ENCODE peak calls at places on chromosomes 7 and 10, in ten cellular contexts. I is hepatocyte; H is mucosa of descending colon; Z is CD8-positive, alpha-beta memory T cell; P is mesenchymal stem cell; W is PC-3; A is BE2C; M is lower lobe of right lung; G is heart left ventricle; V is SK-N-SH. L is an unnamed sample. For H3K4me1, the result is how much of the 10 kb centered on the place peaks cover.

GRCh38 chr7:44236333-44236728 is 35.6 kb downstream of the YKT6 start:
- DNase-seq in A (no peak), P (no peak), M (no peak), H (no peak), W (no peak), I (no peak), V (peak), G (no peak), Z (no peak), L (no peak)

GRCh38 chr10:133442191-133442966 is 11.4 kb upstream of the SCART1 start:
- DNase-seq in H (no peak), G (no peak), I (peak), Z (no peak), V (peak), A (no peak), M (no peak), P (no peak), W (no peak), L (no peak)

GRCh38 chr10:14048930-14049613 is 281.7 kb downstream of the FRMD4A start:
- DNase-seq in W (no peak), G (no peak), V (no peak), Z (no peak), P (no peak), I (peak), H (no peak), M (no peak), A (no peak), L (no peak)

GRCh38 chr7:20598479-20599419 is 16.7 kb upstream of the ABCB5 start:
- DNase-seq in M (no peak), Z (peak), W (peak), H (no peak), V (peak), P (peak), G (no peak), I (peak), A (no peak), L (peak)

GRCh38 chr10:89355373-89355772 is 22.5 kb upstream of the IFIT1B start:
- DNase-seq in P (peak), M (no peak), V (no peak), A (no peak), H (no peak), Z (no peak), G (no peak), I (no peak), W (peak), L (no peak)

GRCh38 chr10:10903620-10904019 is 114.1 kb upstream of the CELF2 start:
- DNase-seq in Z (no peak), W (no peak), P (no peak), H (no peak), G (no peak), A (no peak), I (no peak), M (no peak), V (no peak), L (no peak)

GRCh38 chr7:145812218-145812617 is 304.4 kb upstream of the CNTNAP2 start:
- DNase-seq in I (no peak), V (no peak), H (no peak), M (no peak), G (no peak), W (no peak), P (no peak), A (no peak), Z (no peak), L (no peak)

GRCh38 chr7:134443396-134444070 is 15.4 kb downstream of the AKR1B1 start:
- DNase-seq in G (no peak), H (no peak), Z (no peak), P (no peak), A (no peak), W (no peak), I (no peak), V (no peak), M (no peak), L (no peak)

GRCh38 chr7:29770371-29770770 is 35.9 kb upstream of the WIPF3 start:
- DNase-seq in Z (no peak), P (no peak), M (no peak), H (no peak), G (no peak), A (no peak), W (no peak), V (no peak), I (no peak), L (no peak)
- H3K4me1 ChIP-seq in Z (under half), P (under half), M (under half), H (under half), G (under half), A (under half), W (under half), V (under half), I (under half), L (under half)

GRCh38 chr7:1979591-1980560 is 252.9 kb downstream of the MAD1L1 start:
- DNase-seq in P (no peak), A (peak), V (no peak), W (no peak), M (peak), Z (no peak), H (peak), G (no peak), I (no peak), L (no peak)

GRCh38 chr7:1978656-1979590 is 253.8 kb downstream of the MAD1L1 start:
- DNase-seq in Z (no peak), A (peak), W (no peak), I (no peak), G (no peak), M (peak), H (no peak), P (no peak), V (no peak), L (no peak)

GRCh38 chr7:1981878-1982230 is 250.9 kb downstream of the MAD1L1 start:
- DNase-seq in V (no peak), H (no peak), I (no peak), W (no peak), Z (no peak), G (no peak), M (no peak), A (peak), P (no peak), L (no peak)

GRCh38 chr7:1977876-1978441 is 254.8 kb downstream of the MAD1L1 start:
- DNase-seq in A (peak), Z (no peak), G (no peak), P (no peak), H (no peak), W (no peak), I (no peak), V (no peak), M (peak), L (no peak)

GRCh38 chr7:1981201-1981877 is 251.4 kb downstream of the MAD1L1 start:
- DNase-seq in I (no peak), G (no peak), W (no peak), P (no peak), Z (no peak), M (peak), V (no peak), A (peak), H (no peak), L (no peak)
- H3K4me3 ChIP-seq in I (no peak), G (no peak), W (no peak), P (no peak), Z (no peak), M (no peak), V (no peak), A (no peak), H (no peak), L (no peak)

GRCh38 chr10:122476034-122476695 is 14.8 kb downstream of the HTRA1 start:
- DNase-seq in V (no peak), A (no peak), M (no peak), W (no peak), P (no peak), Z (no peak), G (no peak), I (no peak), H (no peak), L (no peak)
- H3K4me1 ChIP-seq in V (under half), A (under half), M (under half), W (under half), P (under half), Z (under half), G (under half), I (under half), H (under half), L (under half)

GRCh38 chr7:98211221-98211675 is at the start of gene BHLHA15:
- DNase-seq in M (peak), G (no peak), W (peak), Z (no peak), P (no peak), I (peak), H (peak), A (peak), V (peak), L (peak)

GRCh38 chr7:98212532-98213041 is 1.3 kb downstream of the BHLHA15 start:
- DNase-seq in H (no peak), M (peak), I (no peak), A (no peak), G (no peak), P (no peak), V (peak), Z (no peak), W (no peak), L (no peak)

GRCh38 chr7:98209166-98209920 is 1.9 kb upstream of the BHLHA15 start:
- DNase-seq in V (no peak), W (no peak), G (no peak), P (no peak), M (no peak), H (no peak), I (no peak), A (no peak), Z (no peak), L (no peak)

GRCh38 chr7:98211676-98212531 is 665 bp downstream of the BHLHA15 start:
- DNase-seq in P (no peak), V (peak), A (no peak), H (no peak), Z (no peak), W (no peak), M (peak), G (no peak), I (no peak), L (no peak)

DNA sequence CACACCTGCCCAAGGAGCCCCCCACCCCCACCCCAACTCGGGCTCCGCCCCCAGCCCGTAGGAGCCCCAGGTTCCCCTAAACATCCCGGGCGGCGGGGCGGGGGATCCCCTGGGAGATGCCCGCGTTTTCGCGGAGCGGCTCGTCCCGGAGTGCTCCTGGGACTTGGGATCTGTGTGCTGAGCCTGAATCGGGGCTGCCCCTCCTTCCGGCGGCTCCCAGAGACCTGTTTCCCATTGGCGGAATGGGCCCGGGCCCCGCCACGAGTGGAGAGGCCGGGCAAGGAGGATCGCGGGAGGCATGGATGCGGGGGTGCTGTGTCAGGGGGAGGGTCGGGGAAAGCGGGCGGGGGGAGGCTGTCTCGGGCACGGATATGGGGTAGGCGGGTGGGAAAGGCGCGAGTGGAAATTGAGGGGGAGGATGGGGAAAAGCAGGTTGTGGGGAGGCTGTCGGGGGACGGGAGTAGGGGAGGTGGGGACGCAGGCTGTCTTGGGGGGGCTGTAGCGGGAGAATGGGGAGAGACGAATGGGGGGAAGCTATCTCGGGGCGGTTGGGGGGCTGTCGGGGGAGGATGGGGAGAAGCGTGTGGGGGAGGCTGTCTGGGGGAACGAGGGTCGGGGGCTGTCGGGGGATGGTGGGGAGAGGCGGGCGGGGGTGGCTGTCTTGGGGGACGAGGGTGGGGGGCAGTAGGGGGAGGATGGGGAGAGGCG is 572 bp upstream of the BHLHA15 start:
- DNase-seq in M (no peak), W (no peak), I (peak), Z (no peak), V (peak), G (no peak), A (no peak), H (no peak), P (peak), L (peak)
- H3K4me3 ChIP-seq in M (peak), W (peak), I (peak), Z (no peak), V (peak), G (no peak), A (no peak), H (no peak), P (peak), L (peak)

DNA sequence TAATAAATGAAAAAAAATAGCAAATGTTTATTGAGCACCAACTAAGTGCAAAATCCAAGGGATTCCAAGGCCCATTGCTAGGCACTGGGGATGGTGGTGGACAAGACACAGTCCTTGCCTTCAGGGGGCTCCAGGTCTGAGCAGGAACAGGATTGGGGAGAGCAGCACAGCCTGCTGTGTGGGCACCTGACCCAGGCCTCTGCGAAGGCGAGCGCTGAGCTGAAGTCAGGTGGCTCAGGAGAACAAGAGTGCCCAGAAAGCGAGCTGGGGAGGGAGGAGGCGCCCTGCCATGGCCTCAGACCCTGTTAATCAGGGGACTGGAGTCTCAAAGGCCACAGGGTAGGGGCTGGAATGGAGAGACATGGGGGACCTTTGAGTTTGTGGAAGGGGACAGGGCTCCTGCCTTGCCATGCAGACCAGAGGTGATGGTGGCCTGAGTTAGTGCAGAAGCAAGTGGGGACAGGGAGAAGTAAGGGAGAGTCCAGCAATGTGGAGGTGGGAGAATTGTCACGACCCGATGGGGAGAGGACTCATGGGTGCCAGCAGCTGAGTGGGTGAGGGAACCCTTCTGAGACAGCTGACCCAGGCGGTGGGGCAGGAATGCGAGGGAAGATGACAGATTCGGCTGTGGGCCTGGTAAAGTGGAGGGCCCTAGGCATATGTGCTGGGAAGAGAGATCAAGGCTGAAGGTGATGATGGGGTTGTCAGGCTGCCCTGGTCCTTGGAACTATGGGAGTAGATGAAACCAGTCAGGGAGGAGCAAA is 4.1 kb upstream of the ORAI2 start:
- DNase-seq in M (no peak), H (no peak), I (no peak), G (no peak), P (no peak), W (no peak), Z (no peak), A (no peak), V (no peak), L (no peak)
- H3K4me1 ChIP-seq in M (under half), H (under half), I (under half), G (under half), P (under half), W (under half), Z (half or more), A (under half), V (under half), L (under half)

DNA sequence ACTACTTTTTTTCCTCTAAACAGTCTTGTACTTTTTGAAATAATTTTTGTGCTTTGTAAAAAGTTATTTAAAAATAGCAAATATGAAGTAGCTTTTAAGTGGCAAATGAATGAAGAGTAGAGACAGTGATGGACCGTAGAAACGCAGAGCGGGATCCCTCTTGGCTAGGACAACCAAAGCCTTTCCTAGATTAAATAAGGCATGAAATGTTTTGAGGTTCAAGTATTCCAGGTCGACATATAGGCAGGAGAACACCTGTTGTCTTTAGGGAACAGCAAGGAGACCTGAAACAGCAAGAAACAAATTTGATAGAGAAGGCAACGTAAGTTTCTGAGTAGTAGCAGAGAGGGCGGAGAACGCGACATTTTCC is 662 bp upstream of the PPRC1 start:
- DNase-seq in G (no peak), W (no peak), I (no peak), H (no peak), V (no peak), Z (no peak), P (no peak), M (no peak), A (no peak), L (no peak)
- H3K4me3 ChIP-seq in G (peak), W (peak), I (peak), H (no peak), V (peak), Z (peak), P (peak), M (peak), A (peak), L (peak)

L was measured in adipocyte.